ENCODE peak calls at places on chromosomes 4 and X, in five cellular contexts. C is GM23338, D is mesenchymal stem cell, R is right atrium auricular region, Q is DND-41. X is an unnamed sample.

GRCh38 chrX:38192007-38192625 is 28.6 kb downstream of the SRPX start:
- DNase-seq in D (no peak), Q (peak; percentile 3), R (no peak), C (peak; percentile 29), X (peak; percentile 65)

GRCh38 chr4:34108456-34108855 is 2135.9 kb downstream of the ARAP2 start:
- DNase-seq in D (peak; percentile 58), C (no peak), R (no peak), Q (no peak), X (no peak)

GRCh38 chr4:7498406-7499200 is 63.9 kb upstream of the PSAPL1 start:
- DNase-seq in R (no peak), C (no peak), Q (no peak), D (no peak), X (no peak)

GRCh38 chr4:152536545-152537182 is 772 bp upstream of the FBXW7 start:
- DNase-seq in C (peak; percentile 69), D (peak; percentile 61), R (no peak), Q (no peak), X (no peak)

GRCh38 chrX:134764202-134764785 is 106.0 kb upstream of the PLAC1 start:
- DNase-seq in R (no peak), C (peak; percentile 87), Q (no peak), D (peak; percentile 43), X (no peak)

GRCh38 chrX:74383611-74384010 is 37.7 kb upstream of the SLC16A2 start:
- DNase-seq in C (peak; percentile 58), Q (peak; percentile 40), R (no peak), D (peak; percentile 56), X (peak; percentile 72)

GRCh38 chr4:83358410-83358809 is 23.8 kb upstream of the HPSE start:
- DNase-seq in R (no peak), C (no peak), D (peak; percentile 78), Q (no peak), X (no peak)

GRCh38 chr4:140239311-140239710 is 85.3 kb upstream of the MAML3 start:
- DNase-seq in C (no peak), R (no peak), D (no peak), Q (no peak), X (no peak)

GRCh38 chr4:88735554-88735953 is 37.9 kb upstream of the NAP1L5 start:
- DNase-seq in R (no peak), D (no peak), C (no peak), Q (no peak), X (no peak)

GRCh38 chr4:147927377-147928137 is 195.7 kb downstream of the ARHGAP10 start:
- DNase-seq in R (no peak), C (peak; percentile 40), Q (no peak), D (peak; percentile 34), X (no peak)

GRCh38 chrX:148872153-148872540 is 371.7 kb downstream of the AFF2 start:
- DNase-seq in Q (no peak), R (no peak), D (no peak), C (no peak), X (no peak)

GRCh38 chr4:96193061-96193460 is 353.2 kb downstream of the PDHA2 start:
- DNase-seq in Q (no peak), C (no peak), D (no peak), R (no peak), X (no peak)

GRCh38 chrX:11381464-11381863 is 88.3 kb downstream of the AMELX start:
- DNase-seq in Q (peak; percentile 8), C (peak; percentile 62), D (peak; percentile 66), R (no peak), X (peak; percentile 50)

GRCh38 chr4:121108557-121108956 is 36.2 kb upstream of the NDNF start:
- DNase-seq in R (no peak), Q (no peak), C (no peak), D (no peak), X (no peak)

GRCh38 chrX:50978920-50979660 is 68.6 kb downstream of the BMP15 start:
- DNase-seq in D (no peak), R (no peak), Q (no peak), C (peak; percentile 52), X (peak; percentile 72)

GRCh38 chr4:45693746-45694145 is 430.1 kb downstream of the GABRG1 start:
- DNase-seq in C (no peak), D (no peak), R (no peak), Q (no peak), X (no peak)

GRCh38 chrX:24203072-24203808 is 53.7 kb downstream of the ZFX start:
- DNase-seq in R (no peak), C (no peak), Q (no peak), D (no peak), X (no peak)

DNA sequence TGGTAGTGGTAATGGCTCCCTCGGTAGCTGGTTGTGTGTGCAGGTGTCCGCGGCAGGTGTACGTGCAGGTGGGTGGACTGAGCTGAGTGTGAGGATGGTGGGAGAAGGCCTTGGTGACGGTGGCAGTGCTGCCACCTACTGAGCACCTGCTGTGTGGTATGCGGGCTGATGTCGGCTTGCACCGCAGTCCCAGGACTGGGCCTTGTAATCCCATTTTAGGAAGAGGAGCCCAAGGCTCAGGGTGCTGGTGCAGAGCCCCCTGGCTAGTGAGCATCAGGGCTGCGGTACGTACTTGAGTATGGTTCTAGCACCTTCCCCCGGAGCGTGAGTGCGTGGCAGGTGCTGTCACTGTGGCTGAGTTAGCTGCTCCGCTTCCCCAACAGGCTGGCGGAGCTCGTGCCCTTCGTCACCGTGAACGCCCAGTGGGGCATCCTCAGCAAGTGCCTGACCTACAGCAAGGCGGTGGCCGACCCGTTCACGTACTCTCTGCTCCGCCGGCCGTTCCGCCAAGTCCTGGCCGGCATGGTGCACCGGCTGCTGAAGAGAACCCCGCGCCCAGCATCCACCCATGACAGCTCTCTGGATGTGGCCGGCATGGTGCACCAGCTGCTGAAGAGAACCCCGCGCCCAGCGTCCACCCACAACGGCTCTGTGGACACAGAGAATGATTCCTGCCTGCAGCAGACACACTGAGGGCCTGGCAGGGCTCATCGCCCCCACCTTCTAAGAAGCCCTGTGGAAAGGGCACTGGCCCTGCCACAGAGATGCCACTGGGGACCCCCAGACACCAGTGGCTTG is 5.7 kb upstream of the CPZ start:
- DNase-seq in R (no peak), Q (no peak), D (no peak), C (no peak), X (no peak)
- H3K4me1 ChIP-seq in R (no peaks in the 10 kb centered on the region), Q (no peaks in the 10 kb centered on the region), D (peaks cover 16% of the 10 kb centered on the region), C (peaks cover 5% of the 10 kb centered on the region), X (no peaks in the 10 kb centered on the region)

GRCh38 chr4:3387154-3387942 is 54.4 kb upstream of the HGFAC start:
- DNase-seq in R (no peak), C (no peak), D (no peak), Q (no peak), X (peak; percentile 64)
- H3K4me3 ChIP-seq in R (no peak overlapping the region), C (no peak overlapping the region), D (no peak overlapping the region), Q (no peak overlapping the region), X (no peak overlapping the region)

DNA sequence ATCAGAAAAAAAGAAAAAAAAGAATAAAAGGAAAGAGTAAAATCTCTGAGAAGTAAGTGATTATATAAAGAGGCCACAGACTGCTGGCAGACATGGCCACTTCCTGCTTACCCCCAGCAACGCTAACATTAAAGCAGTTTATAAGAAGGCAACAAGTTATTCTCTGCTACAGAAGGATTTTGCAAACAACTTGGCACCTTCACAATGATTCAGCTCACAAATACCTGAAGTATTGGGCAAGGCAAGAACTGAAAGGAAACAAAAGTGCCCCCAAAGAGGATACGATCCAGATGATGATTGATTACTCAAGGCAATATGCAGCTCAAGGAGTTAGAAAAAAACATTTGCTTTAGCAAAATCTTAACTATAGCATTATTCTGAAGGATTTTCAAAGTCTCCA is 718.8 kb downstream of the KLHL13 start:
- DNase-seq in Q (no peak), D (no peak), R (no peak), C (no peak), X (no peak)
- H3K4me1 ChIP-seq in Q (no peaks in the 10 kb centered on the region), D (no peaks in the 10 kb centered on the region), R (no peaks in the 10 kb centered on the region), C (no peaks in the 10 kb centered on the region), X (no peaks in the 10 kb centered on the region)

DNA sequence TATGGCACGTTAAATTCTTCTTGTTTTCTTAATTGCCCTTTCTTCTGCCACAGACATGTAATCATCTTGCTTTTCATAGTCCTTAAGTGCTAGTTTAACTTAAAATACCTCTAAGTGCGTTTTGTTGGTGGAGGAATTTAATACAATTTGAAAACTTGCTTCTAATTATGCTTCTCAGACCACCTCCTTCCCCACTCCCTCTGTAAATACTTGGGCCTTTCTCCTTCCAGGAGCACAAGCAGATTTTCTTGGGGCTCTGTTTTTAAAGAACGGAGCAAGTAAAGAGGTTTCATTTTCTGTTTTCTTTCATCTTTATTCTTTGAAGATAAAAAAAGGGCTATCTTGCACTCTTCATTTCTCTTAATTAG is 559 bp upstream of the PCDH18 start:
- DNase-seq in Q (no peak), C (peak; percentile 39), D (peak; percentile 64), R (no peak), X (no peak)
- H3K4me3 ChIP-seq in Q (no peak overlapping the region), C (peak overlapping the region; percentile 80), D (no peak overlapping the region), R (peak overlapping the region; percentile 43), X (peak overlapping the region; percentile 86)

GRCh38 chrX:107684956-107685385 is 56.7 kb downstream of the PRPS1 start:
- DNase-seq in Q (no peak), D (peak; percentile 67), C (peak; percentile 36), R (peak; percentile 91), X (peak; percentile 85)
- H3K4me1 ChIP-seq in Q (no peaks in the 10 kb centered on the region), D (peaks cover 18% of the 10 kb centered on the region), C (no peaks in the 10 kb centered on the region), R (peaks cover 36% of the 10 kb centered on the region), X (peaks cover 3% of the 10 kb centered on the region)

GRCh38 chrX:48538641-48539344 is 721 bp upstream of the TBC1D25 start:
- DNase-seq in C (no peak), R (no peak), Q (no peak), D (no peak), X (no peak)
- H3K4me3 ChIP-seq in C (no peak overlapping the region), R (peak overlapping the region; percentile 9), Q (no peak overlapping the region), D (no peak overlapping the region), X (no peak overlapping the region)

GRCh38 chr4:3485011-3485881 is 22.1 kb downstream of the DOK7 start:
- DNase-seq in Q (no peak), D (no peak), R (no peak), C (no peak), X (no peak)
- H3K4me1 ChIP-seq in Q (no peaks in the 10 kb centered on the region), D (peaks cover 71% of the 10 kb centered on the region), R (peaks cover 63% of the 10 kb centered on the region), C (peaks cover 21% of the 10 kb centered on the region), X (no peaks in the 10 kb centered on the region)

X was measured in endodermal cell.